ENCODE peak calls at places on chromosomes 6 and 20, in five cellular contexts. O, K, Q, U and T are unnamed samples.

GRCh38 chr20:25274481-25274880 is 26.6 kb downstream of the PYGB start:
- DNase-seq in K (no peak), Q (no peak), U (peak; percentile 44), O (no peak), T (no peak)

GRCh38 chr6:15588966-15589634 is 73.7 kb downstream of the DTNBP1 start:
- DNase-seq in Q (peak; percentile 1), K (peak; percentile 22), O (no peak), U (no peak), T (no peak)

GRCh38 chr20:22617160-22617559 is 32.8 kb upstream of the FOXA2 start:
- DNase-seq in K (no peak), U (no peak), O (no peak), Q (no peak), T (no peak)

GRCh38 chr6:139376054-139376355 is 1.6 kb upstream of the CITED2 start:
- DNase-seq in K (no peak), U (no peak), O (no peak), Q (peak; percentile 52), T (no peak)

GRCh38 chr20:43911066-43911465 is 3.6 kb upstream of the TOX2 start:
- DNase-seq in K (no peak), Q (peak; percentile 14), O (no peak), U (no peak), T (no peak)

GRCh38 chr20:39762716-39763115 is 800.6 kb downstream of the DHX35 start:
- DNase-seq in K (no peak), U (no peak), O (no peak), Q (no peak), T (no peak)

GRCh38 chr6:43980004-43980795 is 147.1 kb downstream of the MRPL14 start:
- DNase-seq in K (no peak), U (peak; percentile 29), Q (no peak), O (no peak), T (no peak)

GRCh38 chr6:163738304-163738703 is 323.8 kb downstream of the QKI start:
- DNase-seq in U (no peak), K (no peak), O (no peak), Q (no peak), T (no peak)

GRCh38 chr6:79627422-79627821 is 3.7 kb upstream of the SH3BGRL2 start:
- DNase-seq in O (no peak), U (no peak), Q (no peak), K (no peak), T (no peak)

GRCh38 chr6:165939601-165940290 is 227.9 kb downstream of the TBXT start:
- DNase-seq in U (no peak), Q (no peak), O (no peak), K (no peak), T (no peak)

GRCh38 chr6:8432614-8433013 is 2.7 kb downstream of the SLC35B3 start:
- DNase-seq in U (no peak), Q (no peak), K (no peak), O (no peak), T (no peak)

GRCh38 chr6:151690768-151691562 is 116.5 kb upstream of the ESR1 start:
- DNase-seq in K (peak; percentile 14), U (no peak), Q (no peak), O (no peak), T (no peak)

GRCh38 chr6:101700655-101701054 is 307.1 kb downstream of the GRIK2 start:
- DNase-seq in Q (no peak), K (no peak), U (no peak), O (no peak), T (no peak)